ENCODE peak calls at places on chromosome 5, in four cellular contexts. G is T-helper 2 cell; S is activated naive CD4-positive, alpha-beta T cell; A is ELF-1. J is an unnamed sample.

GRCh38 chr5:157460921-157461792 is 1.1 kb downstream of the NIPAL4 start:
- DNase-seq in G (no peak), S (no peak), A (no peak), J (no peak)

GRCh38 chr5:34762321-34762871 is 76.6 kb upstream of the TTC23L start:
- DNase-seq in G (no peak), S (no peak), A (no peak), J (no peak)

GRCh38 chr5:176621661-176622079 is 8.7 kb downstream of the SNCB start:
- DNase-seq in G (no peak), S (no peak), A (no peak), J (no peak)

GRCh38 chr5:128896675-128897074 is 68.6 kb upstream of the SLC27A6 start:
- DNase-seq in G (no peak), S (no peak), A (no peak), J (no peak)

GRCh38 chr5:57664700-57665099 is 182.1 kb upstream of the ACTBL2 start:
- DNase-seq in G (no peak), S (no peak), A (no peak), J (no peak)

GRCh38 chr5:74667396-74667795 is 17.6 kb upstream of the HEXB start:
- DNase-seq in G (no peak), S (no peak), A (no peak), J (no peak)

GRCh38 chr5:95786821-95787408 is 35.6 kb downstream of the GLRX start:
- DNase-seq in G (no peak), S (no peak), A (no peak), J (no peak)

GRCh38 chr5:76615759-76616158 is 7.4 kb downstream of the F2RL2 start:
- DNase-seq in G (no peak), S (no peak), A (no peak), J (no peak)

GRCh38 chr5:133487093-133487492 is 125.2 kb downstream of the FSTL4 start:
- DNase-seq in G (no peak), S (no peak), A (no peak), J (no peak)

GRCh38 chr5:149610583-149611250 is 29.4 kb downstream of the ARHGEF37 start:
- DNase-seq in G (no peak), S (no peak), A (peak; percentile 17), J (no peak)

GRCh38 chr5:37136694-37137093 is 112.5 kb downstream of the CPLANE1 start:
- DNase-seq in G (no peak), S (no peak), A (no peak), J (no peak)

GRCh38 chr5:80754900-80755299 is 100.1 kb upstream of the DHFR start:
- DNase-seq in G (no peak), S (no peak), A (no peak), J (no peak)

GRCh38 chr5:33367396-33367795 is 73.4 kb upstream of the TARS1 start:
- DNase-seq in G (no peak), S (no peak), A (no peak), J (no peak)

GRCh38 chr5:132425009-132425937 is 55.8 kb downstream of the SLC22A5 start:
- DNase-seq in G (peak; percentile 69), S (peak; percentile 36), A (no peak), J (no peak)

GRCh38 chr5:56110646-56111403 is 116.1 kb upstream of the IL6ST start:
- DNase-seq in G (no peak), S (no peak), A (no peak), J (no peak)

GRCh38 chr5:93246093-93246855 is 334.7 kb downstream of the NR2F1-AS1 start:
- DNase-seq in G (no peak), S (no peak), A (peak; percentile 49), J (peak; percentile 54)

GRCh38 chr5:172544371-172545120 is 90.2 kb upstream of the SH3PXD2B start:
- DNase-seq in G (no peak), S (no peak), A (no peak), J (no peak)

GRCh38 chr5:179974946-179975712 is 67.4 kb upstream of the TBC1D9B start:
- DNase-seq in G (no peak), S (peak; percentile 15), A (peak; percentile 80), J (peak; percentile 62)

GRCh38 chr5:141677415-141677814 is 4.6 kb downstream of the ARAP3 start:
- DNase-seq in G (no peak), S (no peak), A (peak; percentile 67), J (peak; percentile 45)

J was measured in iPS-NIHi11.